ENCODE peak calls at places on chromosomes 1 and 21, in nine cellular contexts. C, F, X, R, E, S, Q, L and O are unnamed samples.

GRCh38 chr1:177848577-177848976 is 121.3 kb downstream of the SEC16B start:
- DNase-seq in C (no peak), F (peak), X (peak), R (peak), E (no peak), S (peak), Q (peak), L (peak), O (no peak)

GRCh38 chr1:47792786-47793185 is 204.4 kb downstream of the TRABD2B start:
- DNase-seq in C (no peak), F (no peak), X (no peak), R (peak), E (no peak), S (no peak), Q (no peak), L (no peak), O (no peak)

GRCh38 chr21:25639167-25639921 is at the start of gene JAM2:
- DNase-seq in C (peak), F (peak), X (no peak), R (peak), E (peak), S (no peak), Q (peak), L (peak), O (peak)

GRCh38 chr1:46180082-46180616 is 3.9 kb upstream of the P3R3URF start:
- DNase-seq in C (peak), F (no peak), X (no peak), R (peak), E (no peak), S (no peak), Q (no peak), L (peak), O (no peak)

GRCh38 chr1:173195596-173196088 is 11.5 kb downstream of the TNFSF4 start:
- DNase-seq in C (no peak), F (no peak), X (no peak), R (peak), E (no peak), S (no peak), Q (no peak), L (no peak), O (no peak)

GRCh38 chr1:44908427-44908826 is 65.4 kb upstream of the PTCH2 start:
- DNase-seq in C (no peak), F (no peak), X (no peak), R (no peak), E (no peak), S (no peak), Q (no peak), L (no peak), O (no peak)

GRCh38 chr1:198265073-198265661 is 108.4 kb downstream of the NEK7 start:
- DNase-seq in C (no peak), F (peak), X (peak), R (peak), E (peak), S (no peak), Q (peak), L (no peak), O (no peak)

GRCh38 chr1:228066891-228067654 is 15.4 kb upstream of the ARF1 start:
- DNase-seq in C (no peak), F (no peak), X (no peak), R (no peak), E (no peak), S (no peak), Q (no peak), L (no peak), O (no peak)

GRCh38 chr1:32761253-32761877 is 55.8 kb downstream of the YARS1 start:
- DNase-seq in C (peak), F (peak), X (peak), R (peak), E (no peak), S (peak), Q (peak), L (peak), O (peak)

GRCh38 chr1:204990059-204990664 is 52.9 kb upstream of the CNTN2 start:
- DNase-seq in C (no peak), F (no peak), X (no peak), R (no peak), E (no peak), S (no peak), Q (no peak), L (no peak), O (no peak)

GRCh38 chr1:159867322-159868064 is 5.0 kb upstream of the VSIG8 start:
- DNase-seq in C (peak), F (peak), X (no peak), R (no peak), E (no peak), S (no peak), Q (peak), L (peak), O (peak)

GRCh38 chr1:246219508-246220030 is 287.5 kb downstream of the SMYD3 start:
- DNase-seq in C (no peak), F (no peak), X (peak), R (peak), E (no peak), S (peak), Q (peak), L (no peak), O (peak)

GRCh38 chr1:35031103-35031452 is 667 bp downstream of the ZMYM6 start:
- DNase-seq in C (peak), F (peak), X (peak), R (peak), E (peak), S (peak), Q (peak), L (peak), O (no peak)

GRCh38 chr1:36528361-36529349 is 45.9 kb upstream of the CSF3R start:
- DNase-seq in C (peak), F (no peak), X (no peak), R (no peak), E (peak), S (no peak), Q (peak), L (no peak), O (no peak)

GRCh38 chr1:85692730-85693314 is 15.4 kb downstream of the ZNHIT6 start:
- DNase-seq in C (peak), F (peak), X (peak), R (peak), E (no peak), S (peak), Q (peak), L (peak), O (peak)

GRCh38 chr1:229372251-229372650 is 29.4 kb upstream of the CCSAP start:
- DNase-seq in C (no peak), F (no peak), X (no peak), R (no peak), E (no peak), S (no peak), Q (no peak), L (peak), O (no peak)

GRCh38 chr1:14939527-14940284 is 213.8 kb upstream of the TMEM51 start:
- DNase-seq in C (peak), F (peak), X (peak), R (peak), E (no peak), S (peak), Q (peak), L (peak), O (no peak)